ENCODE peak calls at places on chromosomes 4 and X, in ten cellular contexts. F is neural progenitor cell, L is mammary epithelial cell, T is endodermal cell, A is A549, U is body of pancreas, H is suprapubic skin, J is upper lobe of right lung, P is IMR-90, C is Karpas-422. Z is an unnamed sample.

GRCh38 chr4:184283659-184284335 is 66.1 kb upstream of the ENPP6 start:
- DNase-seq in F (no peak), L (no peak), T (no peak), A (no peak), U (no peak), H (no peak), J (no peak), P (no peak), C (peak; percentile 59), Z (no peak)

GRCh38 chrX:129654652-129655546 is at the start of gene APLN:
- DNase-seq in F (peak; percentile 71), L (peak; percentile 30), T (peak; percentile 58), A (no peak), U (peak; percentile 46), H (no peak), J (peak; percentile 67), P (peak; percentile 19), C (peak; percentile 58), Z (no peak)

GRCh38 chr4:160319221-160319867 is 1216.5 kb downstream of the RAPGEF2 start:
- DNase-seq in F (no peak), L (peak; percentile 96), T (peak; percentile 53), A (peak; percentile 73), U (no peak), H (no peak), J (no peak), P (no peak), C (no peak), Z (no peak)

GRCh38 chr4:22428441-22428840 is 87.4 kb downstream of the ADGRA3 start:
- DNase-seq in F (no peak), L (no peak), T (no peak), A (no peak), U (no peak), H (no peak), J (no peak), P (no peak), C (no peak), Z (no peak)

GRCh38 chr4:163380703-163381102 is 37.0 kb downstream of the NPY5R start:
- DNase-seq in F (no peak), L (no peak), T (no peak), A (no peak), U (no peak), H (no peak), J (no peak), P (no peak), C (no peak), Z (no peak)

GRCh38 chr4:70743728-70744127 is 22.0 kb downstream of the RUFY3 start:
- DNase-seq in F (no peak), L (no peak), T (no peak), A (no peak), U (no peak), H (no peak), J (no peak), P (peak; percentile 29), C (no peak), Z (no peak)

GRCh38 chr4:24557036-24558022 is 27.0 kb downstream of the DHX15 start:
- DNase-seq in F (no peak), L (no peak), T (no peak), A (no peak), U (no peak), H (no peak), J (no peak), P (peak; percentile 63), C (no peak), Z (no peak)

GRCh38 chr4:97507587-97508245 is 635.6 kb downstream of the STPG2 start:
- DNase-seq in F (no peak), L (peak; percentile 83), T (no peak), A (no peak), U (no peak), H (no peak), J (no peak), P (no peak), C (no peak), Z (no peak)

GRCh38 chr4:26034849-26035248 is 120.8 kb downstream of the SMIM20 start:
- DNase-seq in F (no peak), L (no peak), T (no peak), A (no peak), U (no peak), H (peak; percentile 13), J (no peak), P (no peak), C (no peak), Z (no peak)

GRCh38 chrX:49242545-49243066 is 7.3 kb downstream of the CCDC22 start:
- DNase-seq in F (no peak), L (no peak), T (no peak), A (no peak), U (no peak), H (no peak), J (no peak), P (no peak), C (no peak), Z (no peak)

GRCh38 chrX:48025561-48025960 is 18.8 kb downstream of the SPACA5 start:
- DNase-seq in F (peak; percentile 71), L (peak; percentile 37), T (peak; percentile 76), A (peak; percentile 15), U (peak; percentile 55), H (no peak), J (no peak), P (peak; percentile 61), C (peak; percentile 86), Z (peak; percentile 20)

DNA sequence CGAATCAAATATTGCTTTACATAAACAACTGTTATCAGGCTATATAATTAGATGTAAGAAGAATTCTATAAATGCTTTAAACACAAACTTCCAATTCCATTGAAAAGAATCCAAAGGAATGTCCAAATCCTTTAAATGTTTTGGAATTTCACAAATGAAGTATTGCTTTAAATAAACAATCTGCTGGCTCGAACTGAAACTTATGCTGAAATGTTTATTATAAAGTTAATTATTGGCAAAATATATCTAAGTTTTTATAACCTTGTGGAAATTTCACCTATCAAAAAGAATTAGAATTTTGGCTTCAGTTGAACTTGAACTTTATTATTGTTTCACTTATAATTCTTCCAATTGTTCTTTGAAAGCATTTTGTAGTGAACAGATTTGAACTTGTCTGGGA is 16.2 kb downstream of the DAPP1 start:
- DNase-seq in F (no peak), L (no peak), T (no peak), A (no peak), U (no peak), H (no peak), J (no peak), P (no peak), C (no peak), Z (no peak)
- H3K9me3 ChIP-seq in F (no peaks in the 10 kb centered on the region), L (no peaks in the 10 kb centered on the region), T (no peaks in the 10 kb centered on the region), A (no peaks in the 10 kb centered on the region), U (no peaks in the 10 kb centered on the region), H (no peaks in the 10 kb centered on the region), J (no peaks in the 10 kb centered on the region), P (no peaks in the 10 kb centered on the region), C (no peaks in the 10 kb centered on the region), Z (no peaks in the 10 kb centered on the region)

DNA sequence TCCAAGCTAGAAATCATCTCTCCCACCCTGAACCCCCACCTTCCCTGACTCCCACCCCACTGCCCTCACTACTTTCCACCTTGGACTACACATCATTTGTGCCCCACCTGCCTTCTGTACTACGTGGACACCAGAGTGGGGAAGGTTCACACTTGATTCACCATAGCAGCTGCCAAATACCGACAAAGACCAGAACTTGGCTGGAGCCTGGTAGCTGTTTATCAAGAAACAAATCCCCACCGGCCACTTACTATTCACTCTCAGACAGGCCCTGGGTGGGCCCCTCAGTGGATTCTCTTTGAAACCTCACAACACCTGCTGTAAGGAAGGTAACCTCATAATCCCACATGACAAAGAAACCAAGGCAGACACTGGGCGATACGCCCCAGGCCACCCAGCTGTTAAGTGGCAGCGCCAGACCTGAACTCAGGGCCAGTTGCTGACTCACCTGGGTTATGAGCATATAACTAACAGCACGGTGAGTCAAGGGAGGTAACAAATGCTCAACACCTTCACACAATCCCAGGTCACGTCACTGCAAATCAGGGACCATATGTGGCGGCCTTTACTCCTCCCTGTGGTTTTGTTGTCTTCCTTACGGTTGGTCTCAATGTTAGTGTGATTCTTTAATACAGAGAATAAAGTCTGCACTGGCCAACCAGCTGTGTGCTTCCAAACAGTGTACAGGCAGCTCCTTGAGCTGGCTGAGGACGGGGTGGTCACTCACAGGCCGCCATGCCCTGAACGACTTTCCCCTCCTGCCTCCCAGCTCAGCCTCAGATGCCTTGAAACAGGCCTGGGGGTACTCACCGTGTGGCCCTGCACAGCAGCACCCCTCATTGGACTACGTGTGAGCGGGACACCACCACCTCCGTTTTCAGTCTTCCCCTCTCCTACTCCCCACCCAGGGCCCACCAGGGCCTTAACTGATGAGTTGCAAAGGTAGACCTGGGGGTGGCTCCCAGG is 7.5 kb downstream of the WDR1 start:
- DNase-seq in F (no peak), L (peak; percentile 96), T (no peak), A (no peak), U (no peak), H (no peak), J (no peak), P (peak; percentile 55), C (no peak), Z (no peak)
- H3K4me3 ChIP-seq in F (no peak overlapping the region), L (no peak overlapping the region), T (no peak overlapping the region), A (no peak overlapping the region), U (no peak overlapping the region), H (no peak overlapping the region), J (no peak overlapping the region), P (no peak overlapping the region), C (no peak overlapping the region), Z (no peak overlapping the region)

DNA sequence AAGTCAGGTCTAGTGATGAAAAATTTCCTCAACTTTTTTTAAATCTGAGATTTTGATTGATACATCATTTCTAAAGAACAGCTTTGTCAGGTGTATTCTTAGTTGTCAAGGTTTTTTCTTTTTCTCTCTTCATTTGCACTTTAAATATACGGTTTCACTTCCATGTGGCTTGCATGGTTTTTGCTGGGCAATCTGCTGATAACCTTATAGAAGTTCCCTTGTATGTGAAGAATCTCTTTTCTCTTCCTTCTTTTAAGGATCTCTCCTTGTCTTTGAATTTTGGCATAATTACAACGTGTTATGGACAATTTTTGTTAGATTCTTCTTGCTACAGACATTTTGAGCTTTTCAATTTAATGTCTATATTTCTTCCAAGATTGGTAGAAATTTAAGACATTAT is 76.4 kb downstream of the ZNF721 start:
- DNase-seq in F (no peak), L (no peak), T (no peak), A (no peak), U (no peak), H (no peak), J (no peak), P (no peak), C (no peak), Z (no peak)
- H3K9me3 ChIP-seq in F (peaks cover 54% of the 10 kb centered on the region), L (peaks cover 57% of the 10 kb centered on the region), T (peaks cover 93% of the 10 kb centered on the region), A (peaks cover 81% of the 10 kb centered on the region), U (peaks cover 10% of the 10 kb centered on the region), H (peaks cover 78% of the 10 kb centered on the region), J (peaks cover 91% of the 10 kb centered on the region), P (peaks cover 65% of the 10 kb centered on the region), C (peaks cover 54% of the 10 kb centered on the region), Z (peaks cover 54% of the 10 kb centered on the region)

GRCh38 chr4:76611164-76611563 is 176.1 kb downstream of the SHROOM3 start:
- DNase-seq in F (no peak), L (no peak), T (peak; percentile 58), A (no peak), U (no peak), H (no peak), J (no peak), P (peak; percentile 67), C (no peak), Z (no peak)
- H3K4me3 ChIP-seq in F (no peak overlapping the region), L (no peak overlapping the region), T (no peak overlapping the region), A (peak overlapping the region; percentile 16), U (no peak overlapping the region), H (no peak overlapping the region), J (no peak overlapping the region), P (peak overlapping the region; percentile 5), C (no peak overlapping the region), Z (no peak overlapping the region)

GRCh38 chrX:155954793-155955192 is 42.7 kb upstream of the IL9R start:
- DNase-seq in F (no peak), L (no peak), T (no peak), A (no peak), U (no peak), H (no peak), J (no peak), P (no peak), C (no peak), Z (no peak)
- H3K9me3 ChIP-seq in F (peaks cover 4% of the 10 kb centered on the region), L (peaks cover 12% of the 10 kb centered on the region), T (peaks cover 46% of the 10 kb centered on the region), A (no peaks in the 10 kb centered on the region), U (no peaks in the 10 kb centered on the region), H (no peaks in the 10 kb centered on the region), J (no peaks in the 10 kb centered on the region), P (no peaks in the 10 kb centered on the region), C (no peaks in the 10 kb centered on the region), Z (peaks cover 17% of the 10 kb centered on the region)

GRCh38 chrX:281166-281999 is at the start of gene PLCXD1:
- DNase-seq in F (peak; percentile 92), L (no peak), T (peak; percentile 97), A (peak; percentile 85), U (peak; percentile 27), H (peak; percentile 36), J (peak; percentile 45), P (peak; percentile 36), C (peak; percentile 90), Z (peak; percentile 21)
- H3K4me3 ChIP-seq in F (peak within 1 kb of the TSS; percentile 54), L (no peak within 1 kb of the TSS), T (peak within 1 kb of the TSS; percentile 89), A (peak within 1 kb of the TSS; percentile 75), U (no peak within 1 kb of the TSS), H (peak within 1 kb of the TSS; percentile 28), J (peak within 1 kb of the TSS; percentile 38), P (peak within 1 kb of the TSS; percentile 33), C (peak within 1 kb of the TSS; percentile 96), Z (peak within 1 kb of the TSS; percentile 63)

Z was measured in AG04450.